ENCODE peak calls at places on chromosome 3, in nine cellular contexts. T is left colon; G is caudate nucleus; H is OCI-M1; I is AG10803; P is lung microvascular endothelial cell; Q is stimulated activated CD8-positive, alpha-beta memory T cell treated with anti-CD3 and anti-CD28 coated beads, Interleukin-4, amount 100 ng/mL, for 48 hours; B is T1000; N is activated T-cell treated with anti-CD3 and anti-CD28 coated beads, Interleukin-2, amount 50 U/mL, for 72 hours. D is an unnamed sample.

GRCh38 chr3:176855213-176855612 is 342.1 kb downstream of the TBL1XR1 start:
- DNase-seq in H (no peak), N (no peak), Q (no peak), B (no peak), P (no peak), T (no peak), I (no peak), G (no peak), D (no peak)

GRCh38 chr3:120636790-120637401 is 40.8 kb downstream of the NDUFB4 start:
- DNase-seq in N (no peak), I (no peak), G (no peak), H (no peak), B (no peak), T (no peak), Q (no peak), P (no peak), D (no peak)

GRCh38 chr3:51942603-51943450 is 664 bp downstream of the PARP3 start:
- DNase-seq in G (no peak), Q (peak; percentile 73), H (peak; percentile 39), B (peak; percentile 38), P (peak; percentile 58), N (peak; percentile 67), T (peak; percentile 80), I (peak; percentile 69), D (peak; percentile 25)

GRCh38 chr3:142963266-142964149 is at the start of gene PAQR9:
- DNase-seq in N (peak; percentile 23), T (no peak), P (no peak), I (no peak), Q (no peak), G (no peak), H (no peak), B (no peak), D (no peak)

GRCh38 chr3:52021869-52022268 is 26.2 kb upstream of the RPL29 start:
- DNase-seq in N (no peak), I (no peak), T (no peak), G (no peak), B (no peak), H (no peak), P (no peak), Q (no peak), D (no peak)

GRCh38 chr3:8769088-8769822 is at the start of gene OXTR:
- DNase-seq in Q (peak; percentile 83), P (peak; percentile 71), I (peak; percentile 88), B (peak; percentile 82), G (peak; percentile 62), H (peak; percentile 64), T (no peak), N (peak; percentile 80), D (peak; percentile 43)

GRCh38 chr3:195196266-195196665 is 74.7 kb downstream of the XXYLT1 start:
- DNase-seq in I (peak; percentile 57), G (no peak), Q (no peak), B (peak; percentile 48), N (no peak), T (no peak), H (no peak), P (peak; percentile 57), D (no peak)

GRCh38 chr3:41000471-41000870 is 198.8 kb upstream of the CTNNB1 start:
- DNase-seq in T (no peak), G (no peak), I (peak; percentile 64), H (no peak), P (no peak), Q (no peak), N (no peak), B (no peak), D (no peak)

GRCh38 chr3:31361391-31362273 is 171.1 kb upstream of the STT3B start:
- DNase-seq in Q (no peak), H (peak; percentile 15), I (peak; percentile 82), P (peak; percentile 11), T (no peak), B (peak; percentile 13), G (no peak), N (no peak), D (no peak)

GRCh38 chr3:155778441-155778840 is 27.6 kb downstream of the C3orf33 start:
- DNase-seq in I (peak; percentile 20), Q (no peak), G (no peak), H (no peak), P (no peak), T (no peak), B (no peak), N (no peak), D (no peak)

GRCh38 chr3:151538706-151539403 is 78.0 kb upstream of the IGSF10 start:
- DNase-seq in H (no peak), T (no peak), G (no peak), B (no peak), Q (no peak), I (peak; percentile 65), N (no peak), P (no peak), D (no peak)

D was measured in CD4-positive, CD25-positive, alpha-beta regulatory T cell.